ENCODE peak calls at places on chromosomes 7 and 10, in ten cellular contexts. One of them, this sample, is unnamed.
A peak's percentile ranks its signal among the peaks of the same experiment; 100 is the strongest.

GRCh38 chr7:69775231-69775771 is 177.0 kb downstream of the AUTS2 start:
- DNase-seq in brain microvascular endothelial cell: peak; percentile 24
- DNase-seq in AG10803: peak; percentile 76
- DNase-seq in cardiac muscle cell: peak; percentile 35
- DNase-seq in AG04449: no peak
- DNase-seq in upper lobe of right lung: no peak
- DNase-seq in stomach: no peak
- DNase-seq in neural progenitor cell: no peak
- DNase-seq in IMR-90: no peak
- DNase-seq in fibroblast of the aortic adventitia: peak; percentile 88
- DNase-seq in this sample: no peak

GRCh38 chr10:72291019-72291532 is 17.4 kb downstream of the DDIT4 start:
- DNase-seq in brain microvascular endothelial cell: no peak
- DNase-seq in AG10803: no peak
- DNase-seq in cardiac muscle cell: no peak
- DNase-seq in AG04449: no peak
- DNase-seq in upper lobe of right lung: no peak
- DNase-seq in stomach: no peak
- DNase-seq in neural progenitor cell: no peak
- DNase-seq in IMR-90: no peak
- DNase-seq in fibroblast of the aortic adventitia: no peak
- DNase-seq in this sample: no peak

GRCh38 chr7:116985575-116985974 is 32.3 kb downstream of the ST7 start:
- DNase-seq in brain microvascular endothelial cell: no peak
- DNase-seq in AG10803: no peak
- DNase-seq in cardiac muscle cell: no peak
- DNase-seq in AG04449: no peak
- DNase-seq in upper lobe of right lung: no peak
- DNase-seq in stomach: no peak
- DNase-seq in neural progenitor cell: no peak
- DNase-seq in IMR-90: no peak
- DNase-seq in fibroblast of the aortic adventitia: no peak
- DNase-seq in this sample: no peak

GRCh38 chr7:73316521-73316920 is 7.9 kb upstream of the NSUN5 start:
- DNase-seq in brain microvascular endothelial cell: no peak
- DNase-seq in AG10803: no peak
- DNase-seq in cardiac muscle cell: no peak
- DNase-seq in AG04449: no peak
- DNase-seq in upper lobe of right lung: no peak
- DNase-seq in stomach: no peak
- DNase-seq in neural progenitor cell: no peak
- DNase-seq in IMR-90: no peak
- DNase-seq in fibroblast of the aortic adventitia: no peak
- DNase-seq in this sample: no peak

GRCh38 chr7:142867398-142868187 is 12.7 kb downstream of the EPHB6 start:
- DNase-seq in brain microvascular endothelial cell: no peak
- DNase-seq in AG10803: no peak
- DNase-seq in cardiac muscle cell: no peak
- DNase-seq in AG04449: no peak
- DNase-seq in upper lobe of right lung: no peak
- DNase-seq in stomach: no peak
- DNase-seq in neural progenitor cell: no peak
- DNase-seq in IMR-90: no peak
- DNase-seq in fibroblast of the aortic adventitia: no peak
- DNase-seq in this sample: no peak

GRCh38 chr10:108060246-108060645 is 895.7 kb upstream of the SORCS1 start:
- DNase-seq in brain microvascular endothelial cell: no peak
- DNase-seq in AG10803: no peak
- DNase-seq in cardiac muscle cell: no peak
- DNase-seq in AG04449: no peak
- DNase-seq in upper lobe of right lung: no peak
- DNase-seq in stomach: no peak
- DNase-seq in neural progenitor cell: peak; percentile 49
- DNase-seq in IMR-90: no peak
- DNase-seq in fibroblast of the aortic adventitia: no peak
- DNase-seq in this sample: no peak

GRCh38 chr10:109624939-109625338 is 298.4 kb downstream of the XPNPEP1 start:
- DNase-seq in brain microvascular endothelial cell: no peak
- DNase-seq in AG10803: no peak
- DNase-seq in cardiac muscle cell: no peak
- DNase-seq in AG04449: no peak
- DNase-seq in upper lobe of right lung: no peak
- DNase-seq in stomach: no peak
- DNase-seq in neural progenitor cell: no peak
- DNase-seq in IMR-90: no peak
- DNase-seq in fibroblast of the aortic adventitia: no peak
- DNase-seq in this sample: no peak

GRCh38 chr10:25695586-25695985 is 238.4 kb upstream of the MYO3A start:
- DNase-seq in brain microvascular endothelial cell: no peak
- DNase-seq in AG10803: no peak
- DNase-seq in cardiac muscle cell: no peak
- DNase-seq in AG04449: no peak
- DNase-seq in upper lobe of right lung: no peak
- DNase-seq in stomach: no peak
- DNase-seq in neural progenitor cell: no peak
- DNase-seq in IMR-90: no peak
- DNase-seq in fibroblast of the aortic adventitia: no peak
- DNase-seq in this sample: no peak

GRCh38 chr10:104642311-104643022 is 1.4 kb downstream of the SORCS3 start:
- DNase-seq in brain microvascular endothelial cell: no peak
- DNase-seq in AG10803: no peak
- DNase-seq in cardiac muscle cell: peak; percentile 9
- DNase-seq in AG04449: no peak
- DNase-seq in upper lobe of right lung: no peak
- DNase-seq in stomach: no peak
- DNase-seq in neural progenitor cell: peak; percentile 93
- DNase-seq in IMR-90: no peak
- DNase-seq in fibroblast of the aortic adventitia: peak; percentile 22
- DNase-seq in this sample: no peak

GRCh38 chr7:45048748-45049147 is 40.0 kb downstream of the NACAD start:
- DNase-seq in brain microvascular endothelial cell: no peak
- DNase-seq in AG10803: no peak
- DNase-seq in cardiac muscle cell: no peak
- DNase-seq in AG04449: no peak
- DNase-seq in upper lobe of right lung: no peak
- DNase-seq in stomach: no peak
- DNase-seq in neural progenitor cell: no peak
- DNase-seq in IMR-90: no peak
- DNase-seq in fibroblast of the aortic adventitia: no peak
- DNase-seq in this sample: no peak

GRCh38 chr10:88879754-88880286 is at the start of gene STAMBPL1:
- DNase-seq in brain microvascular endothelial cell: no peak
- DNase-seq in AG10803: no peak
- DNase-seq in cardiac muscle cell: no peak
- DNase-seq in AG04449: no peak
- DNase-seq in upper lobe of right lung: no peak
- DNase-seq in stomach: peak; percentile 61
- DNase-seq in neural progenitor cell: no peak
- DNase-seq in IMR-90: no peak
- DNase-seq in fibroblast of the aortic adventitia: no peak
- DNase-seq in this sample: no peak

GRCh38 chr10:105797234-105797890 is 1156.3 kb downstream of the SORCS3 start:
- DNase-seq in brain microvascular endothelial cell: peak; percentile 0
- DNase-seq in AG10803: no peak
- DNase-seq in cardiac muscle cell: peak; percentile 3
- DNase-seq in AG04449: no peak
- DNase-seq in upper lobe of right lung: no peak
- DNase-seq in stomach: no peak
- DNase-seq in neural progenitor cell: peak; percentile 54
- DNase-seq in IMR-90: no peak
- DNase-seq in fibroblast of the aortic adventitia: no peak
- DNase-seq in this sample: peak; percentile 61

GRCh38 chr7:149099058-149099457 is 8.5 kb upstream of the ZNF786 start:
- DNase-seq in brain microvascular endothelial cell: no peak
- DNase-seq in AG10803: no peak
- DNase-seq in cardiac muscle cell: no peak
- DNase-seq in AG04449: no peak
- DNase-seq in upper lobe of right lung: peak; percentile 21
- DNase-seq in stomach: no peak
- DNase-seq in neural progenitor cell: no peak
- DNase-seq in IMR-90: no peak
- DNase-seq in fibroblast of the aortic adventitia: no peak
- DNase-seq in this sample: no peak

GRCh38 chr7:128963327-128963757 is 25.6 kb downstream of the IRF5 start:
- DNase-seq in brain microvascular endothelial cell: peak; percentile 31
- DNase-seq in AG10803: no peak
- DNase-seq in cardiac muscle cell: no peak
- DNase-seq in AG04449: peak; percentile 4
- DNase-seq in upper lobe of right lung: no peak
- DNase-seq in stomach: no peak
- DNase-seq in neural progenitor cell: no peak
- DNase-seq in IMR-90: peak; percentile 37
- DNase-seq in fibroblast of the aortic adventitia: no peak
- DNase-seq in this sample: peak; percentile 85

GRCh38 chr10:33993917-33994316 is 659.5 kb upstream of the NRP1 start:
- DNase-seq in brain microvascular endothelial cell: no peak
- DNase-seq in AG10803: no peak
- DNase-seq in cardiac muscle cell: no peak
- DNase-seq in AG04449: no peak
- DNase-seq in upper lobe of right lung: no peak
- DNase-seq in stomach: no peak
- DNase-seq in neural progenitor cell: no peak
- DNase-seq in IMR-90: no peak
- DNase-seq in fibroblast of the aortic adventitia: no peak
- DNase-seq in this sample: no peak

GRCh38 chr7:83413425-83413824 is 235.5 kb downstream of the SEMA3E start:
- DNase-seq in brain microvascular endothelial cell: no peak
- DNase-seq in AG10803: peak; percentile 35
- DNase-seq in cardiac muscle cell: peak; percentile 54
- DNase-seq in AG04449: no peak
- DNase-seq in upper lobe of right lung: no peak
- DNase-seq in stomach: no peak
- DNase-seq in neural progenitor cell: no peak
- DNase-seq in IMR-90: peak; percentile 23
- DNase-seq in fibroblast of the aortic adventitia: peak; percentile 44
- DNase-seq in this sample: no peak

GRCh38 chr7:26156454-26157365 is 4.7 kb downstream of the NFE2L3 start:
- DNase-seq in brain microvascular endothelial cell: peak; percentile 95
- DNase-seq in AG10803: peak; percentile 79
- DNase-seq in cardiac muscle cell: peak; percentile 94
- DNase-seq in AG04449: peak; percentile 74
- DNase-seq in upper lobe of right lung: no peak
- DNase-seq in stomach: no peak
- DNase-seq in neural progenitor cell: no peak
- DNase-seq in IMR-90: peak; percentile 97
- DNase-seq in fibroblast of the aortic adventitia: peak; percentile 90
- DNase-seq in this sample: peak; percentile 92

GRCh38 chr7:80070391-80070790 is 64.2 kb upstream of the GNAI1 start:
- DNase-seq in brain microvascular endothelial cell: no peak
- DNase-seq in AG10803: peak; percentile 52
- DNase-seq in cardiac muscle cell: peak; percentile 61
- DNase-seq in AG04449: no peak
- DNase-seq in upper lobe of right lung: no peak
- DNase-seq in stomach: peak; percentile 34
- DNase-seq in neural progenitor cell: no peak
- DNase-seq in IMR-90: peak; percentile 49
- DNase-seq in fibroblast of the aortic adventitia: peak; percentile 37
- DNase-seq in this sample: no peak

GRCh38 chr7:22665816-22666375 is 61.1 kb upstream of the IL6 start:
- DNase-seq in brain microvascular endothelial cell: no peak
- DNase-seq in AG10803: peak; percentile 23
- DNase-seq in cardiac muscle cell: peak; percentile 33
- DNase-seq in AG04449: no peak
- DNase-seq in upper lobe of right lung: no peak
- DNase-seq in stomach: no peak
- DNase-seq in neural progenitor cell: no peak
- DNase-seq in IMR-90: peak; percentile 53
- DNase-seq in fibroblast of the aortic adventitia: no peak
- DNase-seq in this sample: no peak

GRCh38 chr7:2120251-2120660 is 112.5 kb downstream of the MAD1L1 start:
- DNase-seq in brain microvascular endothelial cell: no peak
- DNase-seq in AG10803: no peak
- DNase-seq in cardiac muscle cell: peak; percentile 12
- DNase-seq in AG04449: no peak
- DNase-seq in upper lobe of right lung: no peak
- DNase-seq in stomach: peak; percentile 39
- DNase-seq in neural progenitor cell: no peak
- DNase-seq in IMR-90: no peak
- DNase-seq in fibroblast of the aortic adventitia: no peak
- DNase-seq in this sample: no peak
- H3K4me3 ChIP-seq in brain microvascular endothelial cell: no peak overlapping the region
- H3K4me3 ChIP-seq in AG10803: no peak overlapping the region
- H3K4me3 ChIP-seq in cardiac muscle cell: no peak overlapping the region
- H3K4me3 ChIP-seq in AG04449: no peak overlapping the region
- H3K4me3 ChIP-seq in upper lobe of right lung: no peak overlapping the region
- H3K4me3 ChIP-seq in stomach: no peak overlapping the region
- H3K4me3 ChIP-seq in neural progenitor cell: no peak overlapping the region
- H3K4me3 ChIP-seq in IMR-90: no peak overlapping the region
- H3K4me3 ChIP-seq in fibroblast of the aortic adventitia: no peak overlapping the region
- H3K4me3 ChIP-seq in this sample: no peak overlapping the region

GRCh38 chr10:15457382-15457781 is 86.3 kb upstream of the FAM171A1 start:
- DNase-seq in brain microvascular endothelial cell: no peak
- DNase-seq in AG10803: no peak
- DNase-seq in cardiac muscle cell: no peak
- DNase-seq in AG04449: no peak
- DNase-seq in upper lobe of right lung: no peak
- DNase-seq in stomach: no peak
- DNase-seq in neural progenitor cell: no peak
- DNase-seq in IMR-90: no peak
- DNase-seq in fibroblast of the aortic adventitia: no peak
- DNase-seq in this sample: no peak
- TF ChIP-seq CTCF in brain microvascular endothelial cell: no peak
- TF ChIP-seq CTCF in AG10803: no peak
- TF ChIP-seq CTCF in cardiac muscle cell: no peak
- TF ChIP-seq CTCF in AG04449: no peak
- TF ChIP-seq CTCF in upper lobe of right lung: no peak
- TF ChIP-seq CTCF in stomach: no peak
- TF ChIP-seq CTCF in neural progenitor cell: no peak
- TF ChIP-seq CTCF in IMR-90: no peak
- TF ChIP-seq CTCF in fibroblast of the aortic adventitia: no peak
- TF ChIP-seq CTCF in this sample: no peak

DNA sequence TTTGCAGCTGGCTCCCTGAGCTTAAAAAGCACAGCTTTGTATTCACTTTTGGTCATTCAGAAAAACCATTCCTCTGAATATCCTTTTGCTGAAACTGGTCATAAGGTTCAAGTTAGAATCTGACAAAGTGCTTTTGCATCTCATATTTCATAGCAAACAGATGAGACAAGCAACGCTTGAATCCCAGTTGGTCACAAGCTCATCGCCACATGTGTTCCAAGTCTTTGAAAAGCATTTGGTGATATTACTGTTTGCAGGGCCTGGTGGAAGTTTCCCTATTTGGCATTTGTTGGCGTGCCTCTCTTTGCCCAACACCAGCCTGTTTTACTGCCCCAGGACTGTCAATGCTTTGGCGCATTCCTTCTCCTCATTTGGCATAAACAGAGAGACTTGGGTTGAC is 10.3 kb downstream of the TACC2 start:
- DNase-seq in brain microvascular endothelial cell: no peak
- DNase-seq in AG10803: peak; percentile 18
- DNase-seq in cardiac muscle cell: no peak
- DNase-seq in AG04449: no peak
- DNase-seq in upper lobe of right lung: no peak
- DNase-seq in stomach: no peak
- DNase-seq in neural progenitor cell: no peak
- DNase-seq in IMR-90: no peak
- DNase-seq in fibroblast of the aortic adventitia: no peak
- DNase-seq in this sample: no peak
- H3K4me3 ChIP-seq in brain microvascular endothelial cell: no peak overlapping the region
- H3K4me3 ChIP-seq in AG10803: no peak overlapping the region
- H3K4me3 ChIP-seq in cardiac muscle cell: no peak overlapping the region
- H3K4me3 ChIP-seq in AG04449: no peak overlapping the region
- H3K4me3 ChIP-seq in upper lobe of right lung: no peak overlapping the region
- H3K4me3 ChIP-seq in stomach: no peak overlapping the region
- H3K4me3 ChIP-seq in neural progenitor cell: no peak overlapping the region
- H3K4me3 ChIP-seq in IMR-90: no peak overlapping the region
- H3K4me3 ChIP-seq in fibroblast of the aortic adventitia: no peak overlapping the region
- H3K4me3 ChIP-seq in this sample: no peak overlapping the region

GRCh38 chr7:10708447-10708846 is 265.2 kb upstream of the PHF14 start:
- DNase-seq in brain microvascular endothelial cell: no peak
- DNase-seq in AG10803: no peak
- DNase-seq in cardiac muscle cell: no peak
- DNase-seq in AG04449: no peak
- DNase-seq in upper lobe of right lung: no peak
- DNase-seq in stomach: no peak
- DNase-seq in neural progenitor cell: peak; percentile 78
- DNase-seq in IMR-90: no peak
- DNase-seq in fibroblast of the aortic adventitia: no peak
- DNase-seq in this sample: no peak
- TF ChIP-seq CTCF in brain microvascular endothelial cell: peak; percentile 47
- TF ChIP-seq CTCF in AG10803: no peak
- TF ChIP-seq CTCF in cardiac muscle cell: no peak
- TF ChIP-seq CTCF in AG04449: no peak
- TF ChIP-seq CTCF in upper lobe of right lung: no peak
- TF ChIP-seq CTCF in stomach: no peak
- TF ChIP-seq CTCF in neural progenitor cell: peak; percentile 67
- TF ChIP-seq CTCF in IMR-90: no peak
- TF ChIP-seq CTCF in fibroblast of the aortic adventitia: no peak
- TF ChIP-seq CTCF in this sample: peak; percentile 32